ENCODE peak calls at places on chromosome 15, in nine cellular contexts. L is LoVo; G is iris pigment epithelial cell; O is NCI-H510A treated with DMSO at 0.1 percent for 48 hours; U is mesothelial cell of epicardium; K is Ammon's horn; E is stimulated activated CD8-positive, alpha-beta memory T cell treated with anti-CD3 and anti-CD28 coated beads, Interleukin-12 subunit alpha, Interleukin-12 subunit beta, amount 100 ng/mL, for 4 hours; N is M059J; S is ELF-1. C is an unnamed sample.

GRCh38 chr15:73442436-73442835 is 528 bp upstream of the REC114 start:
- DNase-seq in L (no peak), G (no peak), O (no peak), U (no peak), K (no peak), E (no peak), N (no peak), S (no peak), C (no peak)

GRCh38 chr15:39388118-39388517 is 192.8 kb upstream of the THBS1 start:
- DNase-seq in L (no peak), G (no peak), O (no peak), U (no peak), K (no peak), E (no peak), N (no peak), S (no peak), C (no peak)

GRCh38 chr15:78752492-78753358 is 58.5 kb downstream of the ADAMTS7 start:
- DNase-seq in L (no peak), G (no peak), O (no peak), U (no peak), K (no peak), E (no peak), N (no peak), S (no peak), C (no peak)

GRCh38 chr15:36844453-36845094 is 255.8 kb downstream of the MEIS2 start:
- DNase-seq in L (no peak), G (peak), O (peak), U (no peak), K (no peak), E (no peak), N (peak), S (no peak), C (peak)

GRCh38 chr15:62901087-62901486 is 141.5 kb upstream of the TPM1 start:
- DNase-seq in L (no peak), G (no peak), O (no peak), U (no peak), K (no peak), E (no peak), N (no peak), S (no peak), C (no peak)

GRCh38 chr15:39135989-39136388 is 444.9 kb upstream of the THBS1 start:
- DNase-seq in L (no peak), G (peak), O (no peak), U (no peak), K (no peak), E (no peak), N (peak), S (no peak), C (peak)

GRCh38 chr15:83446904-83447708 is at the start of gene SH3GL3:
- DNase-seq in L (no peak), G (peak), O (no peak), U (peak), K (peak), E (peak), N (peak), S (peak), C (peak)

GRCh38 chr15:67520976-67521769 is at the start of gene C15orf61:
- DNase-seq in L (peak), G (peak), O (peak), U (peak), K (peak), E (peak), N (peak), S (peak), C (peak)

GRCh38 chr15:42141246-42141645 is 15.2 kb downstream of the PLA2G4F start:
- DNase-seq in L (no peak), G (no peak), O (no peak), U (peak), K (no peak), E (no peak), N (no peak), S (no peak), C (no peak)

GRCh38 chr15:60993008-60993407 is 236.1 kb downstream of the RORA start:
- DNase-seq in L (no peak), G (peak), O (no peak), U (no peak), K (no peak), E (no peak), N (peak), S (no peak), C (peak)

C was measured in AG10803.